ENCODE peak calls at places on chromosomes 1 and 21, in six cellular contexts. G is PC-3, Z is GM23248, M is MM.1S, X is HCT116, C is SK-N-SH. J is an unnamed sample.

GRCh38 chr1:85465791-85466134 is 804 bp upstream of the DDAH1 start:
- DNase-seq in G (no peak), Z (peak), M (no peak), X (no peak), C (no peak), J (no peak)

GRCh38 chr1:9473032-9473792 is 66.1 kb upstream of the SLC25A33 start:
- DNase-seq in G (peak), Z (peak), M (no peak), X (peak), C (peak), J (no peak)

GRCh38 chr1:78222225-78222961 is 176.6 kb downstream of the GIPC2 start:
- DNase-seq in G (no peak), Z (no peak), M (no peak), X (no peak), C (no peak), J (no peak)

GRCh38 chr1:1118011-1118892 is 2.4 kb upstream of the C1orf159 start:
- DNase-seq in G (no peak), Z (no peak), M (no peak), X (no peak), C (no peak), J (no peak)

GRCh38 chr1:59500970-59501742 is 204.3 kb downstream of the FGGY start:
- DNase-seq in G (no peak), Z (no peak), M (no peak), X (no peak), C (no peak), J (no peak)

GRCh38 chr1:160494620-160495019 is 28.4 kb downstream of the SLAMF6 start:
- DNase-seq in G (peak), Z (no peak), M (no peak), X (peak), C (no peak), J (peak)

GRCh38 chr1:91727763-91728162 is 158.2 kb downstream of the TGFBR3 start:
- DNase-seq in G (no peak), Z (no peak), M (no peak), X (no peak), C (no peak), J (no peak)

GRCh38 chr1:160189649-160190625 is at the start of gene CASQ1:
- DNase-seq in G (peak), Z (peak), M (no peak), X (no peak), C (no peak), J (no peak)

GRCh38 chr1:43622471-43622870 is 27.5 kb upstream of the KDM4A start:
- DNase-seq in G (no peak), Z (peak), M (no peak), X (no peak), C (no peak), J (no peak)

GRCh38 chr1:29249170-29249691 is 12.9 kb downstream of the PTPRU start:
- DNase-seq in G (no peak), Z (no peak), M (no peak), X (no peak), C (peak), J (peak)

GRCh38 chr1:204752688-204753040 is 67.1 kb upstream of the LRRN2 start:
- DNase-seq in G (no peak), Z (no peak), M (no peak), X (no peak), C (no peak), J (no peak)

GRCh38 chr1:177206831-177207230 is 36.1 kb downstream of the BRINP2 start:
- DNase-seq in G (no peak), Z (peak), M (no peak), X (no peak), C (no peak), J (no peak)

GRCh38 chr1:205528887-205529825 is 24.7 kb downstream of the CDK18 start:
- DNase-seq in G (peak), Z (peak), M (peak), X (peak), C (peak), J (peak)

GRCh38 chr21:36282568-36283230 is 37.3 kb upstream of the MORC3 start:
- DNase-seq in G (no peak), Z (peak), M (no peak), X (no peak), C (no peak), J (no peak)

GRCh38 chr1:68104155-68104554 is 53.7 kb upstream of the DIRAS3 start:
- DNase-seq in G (peak), Z (peak), M (no peak), X (no peak), C (no peak), J (no peak)

GRCh38 chr1:177287996-177288395 is 117.2 kb downstream of the BRINP2 start:
- DNase-seq in G (no peak), Z (no peak), M (no peak), X (no peak), C (no peak), J (no peak)

GRCh38 chr1:223020770-223021169 is 122.3 kb downstream of the TLR5 start:
- DNase-seq in G (no peak), Z (no peak), M (no peak), X (no peak), C (no peak), J (no peak)

GRCh38 chr1:64884261-64885040 is 81.9 kb downstream of the JAK1 start:
- DNase-seq in G (no peak), Z (peak), M (no peak), X (no peak), C (no peak), J (no peak)

GRCh38 chr1:173669491-173669941 is at the start of gene ANKRD45:
- DNase-seq in G (no peak), Z (peak), M (no peak), X (no peak), C (peak), J (peak)

GRCh38 chr1:28056129-28056925 is 32.1 kb downstream of the EYA3 start:
- DNase-seq in G (no peak), Z (no peak), M (no peak), X (no peak), C (no peak), J (no peak)

GRCh38 chr21:43921979-43922945 is 57.2 kb downstream of the AGPAT3 start:
- DNase-seq in G (no peak), Z (no peak), M (no peak), X (no peak), C (no peak), J (no peak)

GRCh38 chr1:8560611-8561544 is 243.0 kb downstream of the SLC45A1 start:
- DNase-seq in G (peak), Z (peak), M (peak), X (peak), C (peak), J (peak)

GRCh38 chr1:90274376-90274775 is 279.5 kb downstream of the ZNF326 start:
- DNase-seq in G (peak), Z (no peak), M (no peak), X (peak), C (no peak), J (no peak)

GRCh38 chr1:233020441-233020840 is 70.0 kb downstream of the NTPCR start:
- DNase-seq in G (no peak), Z (no peak), M (no peak), X (no peak), C (no peak), J (peak)

GRCh38 chr1:27542463-27543273 is 52.7 kb upstream of the WASF2 start:
- DNase-seq in G (peak), Z (peak), M (no peak), X (peak), C (no peak), J (no peak)

GRCh38 chr21:33394260-33394659 is 9.0 kb upstream of the IFNGR2 start:
- DNase-seq in G (no peak), Z (peak), M (peak), X (no peak), C (no peak), J (no peak)

GRCh38 chr1:19436716-19437476 is 48.4 kb downstream of the CAPZB start:
- DNase-seq in G (peak), Z (peak), M (no peak), X (no peak), C (no peak), J (no peak)

GRCh38 chr1:217482356-217483102 is 148.4 kb downstream of the GPATCH2 start:
- DNase-seq in G (peak), Z (peak), M (peak), X (peak), C (no peak), J (no peak)

GRCh38 chr21:45480701-45481500 is 61.3 kb downstream of the SLC19A1 start:
- DNase-seq in G (no peak), Z (no peak), M (no peak), X (no peak), C (no peak), J (no peak)

GRCh38 chr21:45484318-45484717 is 57.9 kb downstream of the SLC19A1 start:
- DNase-seq in G (no peak), Z (no peak), M (no peak), X (no peak), C (no peak), J (no peak)

GRCh38 chr21:45481566-45481965 is 60.7 kb downstream of the SLC19A1 start:
- DNase-seq in G (no peak), Z (no peak), M (no peak), X (no peak), C (no peak), J (no peak)

GRCh38 chr21:45481977-45482898 is 60.0 kb downstream of the SLC19A1 start:
- DNase-seq in G (no peak), Z (no peak), M (no peak), X (no peak), C (no peak), J (no peak)

GRCh38 chr21:45482899-45483821 is 59.1 kb downstream of the SLC19A1 start:
- DNase-seq in G (no peak), Z (no peak), M (no peak), X (no peak), C (no peak), J (no peak)
- H3K27ac ChIP-seq in G (no peak), Z (no peak), M (no peak), X (no peak), C (no peak), J (no peak)

GRCh38 chr1:119547805-119548204 is 40.8 kb downstream of the HSD3B1 start:
- DNase-seq in G (no peak), Z (no peak), M (no peak), X (no peak), C (no peak), J (no peak)

GRCh38 chr1:119546641-119547040 is 39.6 kb downstream of the HSD3B1 start:
- DNase-seq in G (no peak), Z (no peak), M (no peak), X (no peak), C (no peak), J (no peak)

GRCh38 chr1:119547306-119547705 is 40.3 kb downstream of the HSD3B1 start:
- DNase-seq in G (no peak), Z (no peak), M (no peak), X (no peak), C (no peak), J (no peak)

GRCh38 chr1:119551218-119551617 is 44.2 kb downstream of the HSD3B1 start:
- DNase-seq in G (no peak), Z (no peak), M (no peak), X (no peak), C (no peak), J (no peak)

GRCh38 chr1:119549719-119550141 is 42.7 kb downstream of the HSD3B1 start:
- DNase-seq in G (peak), Z (peak), M (peak), X (peak), C (peak), J (peak)
- TF ChIP-seq EZH2phosphoT487 in G (no peak), Z (no peak), M (no peak), X (no peak), C (no peak), J (no peak)

GRCh38 chr1:110208916-110209650 is 1.0 kb upstream of the KCNC4 start:
- DNase-seq in G (no peak), Z (no peak), M (no peak), X (no peak), C (no peak), J (peak)

GRCh38 chr1:110210604-110211502 is 739 bp downstream of the KCNC4 start:
- DNase-seq in G (peak), Z (peak), M (peak), X (no peak), C (peak), J (peak)

GRCh38 chr1:110207831-110208230 is 2.3 kb upstream of the KCNC4 start:
- DNase-seq in G (peak), Z (peak), M (peak), X (no peak), C (peak), J (peak)

GRCh38 chr1:110211503-110212164 is 1.5 kb downstream of the KCNC4 start:
- DNase-seq in G (no peak), Z (peak), M (no peak), X (no peak), C (no peak), J (peak)

GRCh38 chr1:110209715-110210603 is at the start of gene KCNC4:
- DNase-seq in G (peak), Z (peak), M (peak), X (peak), C (peak), J (peak)
- H3K9ac ChIP-seq in G (peak), Z (peak), M (peak), X (peak), C (no peak), J (no peak)

GRCh38 chr1:10629091-10629815 is 154.5 kb downstream of the PEX14 start:
- DNase-seq in G (no peak), Z (no peak), M (no peak), X (no peak), C (peak), J (no peak)

GRCh38 chr1:10628685-10629084 is 153.9 kb downstream of the PEX14 start:
- DNase-seq in G (no peak), Z (no peak), M (no peak), X (no peak), C (peak), J (no peak)

GRCh38 chr1:10631121-10631810 is 156.5 kb downstream of the PEX14 start:
- DNase-seq in G (no peak), Z (no peak), M (no peak), X (no peak), C (peak), J (no peak)

GRCh38 chr1:10630661-10631120 is 155.9 kb downstream of the PEX14 start:
- DNase-seq in G (no peak), Z (no peak), M (no peak), X (no peak), C (peak), J (no peak)

GRCh38 chr1:10629816-10630571 is 155.2 kb downstream of the PEX14 start:
- DNase-seq in G (no peak), Z (no peak), M (no peak), X (no peak), C (peak), J (no peak)
- H3K27ac ChIP-seq in G (no peak), Z (no peak), M (no peak), X (no peak), C (no peak), J (no peak)